ENCODE peak calls at places on chromosome 6, in ten cellular contexts. S is fibroblast of pulmonary artery, Y is A549, N is mesendoderm, J is GM06990, E is GM23338, G is endodermal cell, O is adrenal gland, W is heart right ventricle, X is ovary. I is an unnamed sample.

GRCh38 chr6:31143148-31143547 is 4.3 kb upstream of the PSORS1C2 start:
- DNase-seq in J (no peak), E (no peak), Y (no peak), W (peak), S (peak), N (peak), G (peak), O (no peak), X (no peak), I (peak)

GRCh38 chr6:36829919-36830544 is 9.2 kb downstream of the CPNE5 start:
- DNase-seq in W (peak), J (no peak), E (no peak), S (peak), Y (no peak), X (peak), N (no peak), O (peak), G (no peak), I (no peak)

GRCh38 chr6:7124631-7125030 is 16.9 kb downstream of the RREB1 start:
- DNase-seq in S (no peak), W (no peak), G (peak), E (no peak), J (no peak), Y (no peak), N (no peak), O (no peak), X (no peak), I (no peak)

GRCh38 chr6:7642784-7643183 is 52.8 kb downstream of the SNRNP48 start:
- DNase-seq in G (no peak), E (no peak), S (no peak), J (no peak), N (no peak), X (no peak), W (no peak), Y (no peak), O (no peak), I (no peak)

GRCh38 chr6:1825926-1826325 is 216.2 kb downstream of the FOXC1 start:
- DNase-seq in J (no peak), O (no peak), X (no peak), E (no peak), S (no peak), Y (no peak), G (no peak), W (no peak), N (no peak), I (no peak)

GRCh38 chr6:106620931-106621672 is 8.2 kb downstream of the RTN4IP1 start:
- DNase-seq in J (no peak), N (peak), W (no peak), X (no peak), E (no peak), Y (no peak), S (peak), G (no peak), O (no peak), I (no peak)

GRCh38 chr6:154937306-154938244 is 57.5 kb upstream of the TIAM2 start:
- DNase-seq in S (no peak), Y (no peak), X (no peak), J (no peak), W (no peak), E (peak), G (peak), O (no peak), N (peak), I (no peak)

GRCh38 chr6:85008311-85009015 is 244.1 kb upstream of the TBX18 start:
- DNase-seq in O (no peak), J (no peak), E (no peak), G (no peak), S (peak), W (no peak), Y (no peak), N (peak), X (no peak), I (peak)

GRCh38 chr6:166572370-166573261 is 13.9 kb downstream of the RAMACL start:
- DNase-seq in W (no peak), E (peak), S (peak), J (no peak), O (no peak), X (no peak), G (peak), N (peak), Y (no peak), I (peak)

GRCh38 chr6:111843347-111844147 is 29.7 kb downstream of the FYN start:
- DNase-seq in S (no peak), Y (no peak), O (no peak), E (no peak), N (no peak), J (no peak), G (no peak), X (no peak), W (no peak), I (no peak)

GRCh38 chr6:45986746-45987274 is 28.9 kb downstream of the CLIC5 start:
- DNase-seq in J (no peak), O (no peak), G (no peak), E (no peak), N (no peak), W (peak), Y (no peak), S (no peak), X (no peak), I (no peak)

GRCh38 chr6:42387336-42387735 is 64.4 kb downstream of the TRERF1 start:
- DNase-seq in S (no peak), J (no peak), X (no peak), E (no peak), G (no peak), N (no peak), W (no peak), O (no peak), Y (no peak), I (no peak)

GRCh38 chr6:166877906-166878305 is 78.4 kb downstream of the RNASET2 start:
- DNase-seq in X (no peak), J (no peak), G (no peak), W (no peak), S (no peak), Y (no peak), O (no peak), E (no peak), N (no peak), I (no peak)

GRCh38 chr6:156160788-156161150 is 616.4 kb upstream of the ARID1B start:
- DNase-seq in Y (no peak), G (no peak), O (no peak), N (no peak), J (no peak), X (no peak), S (peak), W (no peak), E (no peak), I (no peak)

GRCh38 chr6:28080631-28081485 is 490 bp downstream of the ZNF165 start:
- DNase-seq in E (peak), N (peak), X (peak), O (peak), J (peak), G (peak), S (peak), W (peak), Y (peak), I (peak)

GRCh38 chr6:39669117-39669690 is 56.0 kb downstream of the KIF6 start:
- DNase-seq in S (no peak), Y (no peak), G (no peak), J (no peak), W (no peak), O (no peak), N (no peak), E (peak), X (no peak), I (no peak)

GRCh38 chr6:32340242-32340641 is 31.5 kb downstream of the TSBP1 start:
- DNase-seq in E (no peak), S (no peak), X (no peak), N (no peak), O (no peak), Y (no peak), W (no peak), J (no peak), G (no peak), I (no peak)

GRCh38 chr6:169723200-169723909 is 945 bp downstream of the PHF10 start:
- DNase-seq in O (peak), S (peak), N (peak), W (peak), J (peak), X (peak), E (peak), G (peak), Y (peak), I (no peak)

GRCh38 chr6:158970640-158971291 is 29.2 kb downstream of the RSPH3 start:
- DNase-seq in X (no peak), Y (no peak), W (no peak), J (no peak), E (peak), G (peak), N (peak), O (peak), S (no peak), I (no peak)

GRCh38 chr6:87102296-87102695 is 7.4 kb upstream of the CGA start:
- DNase-seq in W (peak), S (no peak), X (no peak), N (peak), J (no peak), Y (no peak), E (no peak), G (no peak), O (no peak), I (no peak)

GRCh38 chr6:33750244-33750991 is 3.7 kb upstream of the IP6K3 start:
- DNase-seq in W (no peak), N (no peak), S (no peak), J (no peak), E (no peak), Y (no peak), O (no peak), G (no peak), X (no peak), I (peak)

GRCh38 chr6:169177516-169178196 is 76.0 kb downstream of the THBS2 start:
- DNase-seq in X (no peak), N (no peak), E (no peak), W (no peak), S (peak), Y (no peak), J (no peak), O (no peak), G (no peak), I (no peak)

GRCh38 chr6:69456086-69456485 is 340.7 kb downstream of the LMBRD1 start:
- DNase-seq in J (no peak), X (no peak), G (no peak), W (no peak), O (no peak), S (no peak), Y (no peak), E (no peak), N (no peak), I (no peak)

GRCh38 chr6:89430563-89430962 is 2.4 kb upstream of the ANKRD6 start:
- DNase-seq in N (peak), W (no peak), E (peak), S (no peak), G (peak), J (no peak), X (no peak), Y (no peak), O (no peak), I (no peak)

GRCh38 chr6:148203970-148204369 is 138.7 kb upstream of the SASH1 start:
- DNase-seq in E (no peak), N (peak), W (no peak), J (peak), Y (no peak), X (no peak), G (no peak), O (no peak), S (peak), I (peak)

GRCh38 chr6:134026597-134026996 is 25.8 kb downstream of the SLC2A12 start:
- DNase-seq in N (no peak), Y (no peak), J (no peak), S (peak), O (no peak), E (no peak), G (no peak), X (no peak), W (no peak), I (peak)

GRCh38 chr6:137881522-137881886 is 14.4 kb downstream of the TNFAIP3 start:
- DNase-seq in J (no peak), O (no peak), G (no peak), E (no peak), N (no peak), S (no peak), Y (no peak), W (no peak), X (no peak), I (no peak)

GRCh38 chr6:137967689-137968467 is 100.8 kb downstream of the TNFAIP3 start:
- DNase-seq in Y (no peak), N (no peak), J (no peak), E (no peak), G (no peak), W (no peak), S (peak), X (no peak), O (no peak), I (no peak)

GRCh38 chr6:15911753-15912504 is 217.0 kb upstream of the MYLIP start:
- DNase-seq in E (peak), Y (no peak), O (no peak), W (no peak), S (no peak), N (peak), G (peak), J (no peak), X (no peak), I (no peak)

GRCh38 chr6:52890018-52890417 is 19.5 kb downstream of the GSTA3 start:
- DNase-seq in G (no peak), O (no peak), N (no peak), W (no peak), J (no peak), E (no peak), Y (no peak), S (no peak), X (no peak), I (no peak)

GRCh38 chr6:168277274-168277669 is 42.3 kb downstream of the DACT2 start:
- DNase-seq in J (no peak), G (no peak), S (no peak), W (no peak), O (no peak), E (no peak), Y (no peak), X (no peak), N (no peak), I (no peak)

GRCh38 chr6:168037242-168037641 is 39.8 kb downstream of the KIF25 start:
- DNase-seq in G (no peak), W (peak), E (no peak), O (no peak), N (no peak), Y (no peak), S (no peak), J (no peak), X (no peak), I (no peak)

GRCh38 chr6:141264101-141264500 is 868.6 kb upstream of the GJE1 start:
- DNase-seq in X (no peak), Y (peak), N (no peak), O (no peak), G (no peak), W (no peak), S (no peak), J (no peak), E (no peak), I (no peak)

GRCh38 chr6:135759831-135760230 is 91.7 kb upstream of the PDE7B start:
- DNase-seq in E (peak), X (no peak), W (no peak), N (peak), J (no peak), S (peak), O (no peak), G (no peak), Y (peak), I (no peak)

GRCh38 chr6:100464162-100464851 is 414 bp downstream of the SIM1 start:
- DNase-seq in N (peak), J (no peak), W (no peak), S (no peak), X (no peak), G (peak), E (peak), O (no peak), Y (no peak), I (no peak)

GRCh38 chr6:52233975-52234823 is 10.1 kb downstream of the IL17F start:
- DNase-seq in S (peak), Y (peak), N (peak), W (no peak), G (peak), E (peak), X (no peak), O (peak), J (no peak), I (peak)

GRCh38 chr6:42378125-42378524 is 73.6 kb downstream of the TRERF1 start:
- DNase-seq in O (no peak), J (no peak), W (no peak), X (no peak), G (no peak), N (no peak), S (no peak), Y (no peak), E (no peak), I (no peak)

GRCh38 chr6:56541736-56542366 is 100.8 kb downstream of the DST start:
- DNase-seq in O (no peak), W (no peak), J (peak), N (no peak), E (no peak), Y (no peak), S (no peak), G (no peak), X (no peak), I (no peak)

GRCh38 chr6:56538851-56539250 is 103.8 kb downstream of the DST start:
- DNase-seq in W (no peak), Y (no peak), S (no peak), O (no peak), E (no peak), G (no peak), X (no peak), J (no peak), N (no peak), I (no peak)

GRCh38 chr6:56540232-56540631 is 102.5 kb downstream of the DST start:
- DNase-seq in X (no peak), E (no peak), Y (no peak), W (no peak), J (no peak), O (no peak), S (no peak), G (no peak), N (no peak), I (no peak)

GRCh38 chr6:56540950-56541600 is 101.6 kb downstream of the DST start:
- DNase-seq in N (no peak), W (no peak), S (no peak), O (no peak), Y (no peak), X (no peak), G (no peak), E (no peak), J (no peak), I (no peak)

GRCh38 chr6:56539503-56540105 is 103.1 kb downstream of the DST start:
- DNase-seq in N (no peak), W (no peak), O (no peak), E (no peak), X (no peak), J (no peak), G (no peak), Y (no peak), S (no peak), I (no peak)
- H3K4me3 ChIP-seq in N (no peak), W (no peak), O (peak), E (no peak), X (peak), J (no peak), G (peak), Y (no peak), S (peak), I (no peak)

DNA sequence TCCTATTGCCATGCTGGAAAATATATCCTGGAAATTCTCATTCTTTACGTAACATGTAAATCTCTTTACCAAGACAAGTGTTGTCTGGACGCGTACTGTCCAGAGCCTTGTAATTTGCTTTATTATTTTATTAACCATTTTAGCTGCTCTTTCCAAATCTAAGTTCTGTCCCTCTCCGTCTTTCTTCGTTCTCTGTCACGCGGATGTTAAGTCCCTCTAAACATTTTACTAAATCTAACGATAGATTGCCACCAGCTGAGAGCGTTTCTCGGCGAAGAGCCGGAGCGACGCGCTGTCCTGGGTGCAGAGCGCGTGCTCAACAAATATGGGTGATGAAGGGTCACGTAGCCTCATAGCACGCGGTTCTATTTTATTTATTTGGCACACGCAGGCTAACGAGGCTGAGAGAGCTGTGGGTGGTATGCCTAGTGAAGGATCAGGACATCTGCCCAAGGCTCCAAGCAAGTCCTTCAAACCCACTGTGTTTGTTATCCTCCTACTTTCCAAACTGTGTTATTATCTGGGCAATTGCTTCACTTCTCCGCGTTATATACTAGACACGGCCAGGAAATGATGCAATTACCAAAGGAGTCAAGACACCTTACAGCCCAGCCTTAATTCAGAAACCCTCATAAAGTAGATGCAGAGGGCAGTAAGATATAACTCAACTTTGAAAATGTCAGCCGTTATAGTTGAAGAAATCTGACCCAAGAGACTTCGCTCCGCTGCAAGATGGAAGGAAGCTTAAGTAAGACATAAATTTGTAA is 10.0 kb upstream of the NCOA7 start:
- DNase-seq in G (peak), N (peak), J (peak), Y (peak), W (peak), O (peak), X (peak), E (peak), S (peak), I (no peak)
- H3K4me3 ChIP-seq in G (peak), N (peak), J (peak), Y (peak), W (peak), O (peak), X (peak), E (peak), S (peak), I (peak)

GRCh38 chr6:17353440-17354175 is 39.8 kb upstream of the CAP2 start:
- DNase-seq in X (no peak), S (no peak), N (no peak), O (no peak), J (no peak), Y (no peak), G (no peak), W (no peak), E (no peak), I (no peak)
- H3K4me3 ChIP-seq in X (no peak), S (no peak), N (no peak), O (no peak), J (no peak), Y (no peak), G (no peak), W (no peak), E (no peak), I (no peak)

GRCh38 chr6:118186676-118187567 is 279.9 kb downstream of the SLC35F1 start:
- DNase-seq in W (no peak), J (peak), G (no peak), X (no peak), O (no peak), Y (no peak), E (no peak), S (peak), N (no peak), I (no peak)
- H3K4me3 ChIP-seq in W (no peak), J (no peak), G (no peak), X (no peak), O (peak), Y (no peak), E (no peak), S (no peak), N (no peak), I (no peak)

GRCh38 chr6:10413850-10414765 is 766 bp downstream of the TFAP2A start:
- DNase-seq in W (no peak), O (no peak), Y (peak), N (peak), G (peak), J (no peak), S (peak), X (no peak), E (peak), I (no peak)
- H3K4me3 ChIP-seq in W (peak), O (peak), Y (peak), N (peak), G (peak), J (peak), S (peak), X (no peak), E (peak), I (no peak)

DNA sequence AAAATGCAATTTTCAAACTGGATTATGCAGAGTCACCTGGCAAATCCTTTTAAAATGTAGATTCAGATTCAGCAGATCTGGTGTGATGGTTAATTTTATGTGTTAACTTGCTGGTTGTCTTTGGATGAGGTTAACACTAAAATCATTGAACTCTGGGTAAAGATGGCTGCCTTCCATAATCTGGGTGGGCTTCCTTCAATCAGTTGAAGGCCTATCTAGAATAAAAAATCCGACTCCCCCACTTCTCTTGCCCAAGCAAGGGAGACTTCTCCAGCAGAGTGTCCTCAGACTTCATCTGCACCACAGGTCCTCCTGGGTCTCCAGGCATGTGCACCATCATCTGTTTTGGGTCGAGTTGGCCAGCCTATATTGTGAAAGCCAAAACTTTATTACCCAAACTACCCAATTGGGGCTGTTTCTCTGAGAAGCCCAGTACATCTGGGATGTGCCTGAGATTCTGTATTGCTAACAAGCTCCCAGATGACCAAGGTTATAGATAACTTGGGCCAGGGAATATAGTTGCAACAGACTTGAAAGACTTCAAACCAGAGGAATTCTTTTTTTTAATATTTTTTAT is 1.6 kb upstream of the SLC17A5 start:
- DNase-seq in S (no peak), E (no peak), O (no peak), Y (no peak), G (no peak), W (no peak), X (no peak), N (no peak), J (no peak), I (no peak)
- H3K4me3 ChIP-seq in S (no peak), E (no peak), O (no peak), Y (peak), G (no peak), W (no peak), X (peak), N (no peak), J (peak), I (no peak)